ENCODE peak calls at places on chromosome 7, in seven cellular contexts. S is frontal cortex, Z is T-helper 1 cell, I is hepatocyte, W is astrocyte of the spinal cord, P is sciatic nerve, F is NCI-H1417. C is an unnamed sample.
A peak's percentile ranks its signal among the peaks of the same experiment; 100 is the strongest.

GRCh38 chr7:131586259-131586658 is 29.8 kb upstream of the PODXL start:
- DNase-seq in W (no peak), P (no peak), S (no peak), Z (no peak), I (peak; percentile 89), F (no peak), C (no peak)

GRCh38 chr7:130925136-130925794 is 191.3 kb upstream of the KLF14 start:
- DNase-seq in Z (no peak), P (no peak), F (no peak), I (peak; percentile 23), W (no peak), S (no peak), C (no peak)

GRCh38 chr7:101857358-101857794 is 40.0 kb downstream of the CUX1 start:
- DNase-seq in Z (no peak), S (no peak), W (no peak), I (no peak), F (no peak), P (no peak), C (no peak)

GRCh38 chr7:46150721-46151120 is 229.6 kb upstream of the IGFBP3 start:
- DNase-seq in S (no peak), W (no peak), F (no peak), P (no peak), I (no peak), Z (no peak), C (no peak)

GRCh38 chr7:39674391-39674790 is 51.0 kb downstream of the RALA start:
- DNase-seq in F (no peak), W (no peak), I (no peak), Z (no peak), P (no peak), S (no peak), C (no peak)

GRCh38 chr7:33591481-33591880 is 313.9 kb upstream of the BMPER start:
- DNase-seq in I (no peak), P (no peak), F (no peak), W (peak; percentile 22), S (no peak), Z (no peak), C (no peak)

GRCh38 chr7:150753826-150754603 is 16.8 kb downstream of the GIMAP5 start:
- DNase-seq in S (no peak), F (no peak), P (no peak), Z (peak; percentile 72), W (no peak), I (no peak), C (no peak)

GRCh38 chr7:117171106-117171505 is 151.8 kb downstream of the WNT2 start:
- DNase-seq in Z (no peak), P (no peak), F (no peak), W (no peak), S (no peak), I (no peak), C (no peak)

GRCh38 chr7:1846331-1847065 is 176.4 kb downstream of the ELFN1 start:
- DNase-seq in Z (no peak), S (no peak), F (no peak), W (no peak), I (no peak), P (no peak), C (no peak)

GRCh38 chr7:149778327-149778637 is 4.9 kb upstream of the ZNF467 start:
- DNase-seq in S (no peak), F (no peak), P (no peak), Z (no peak), I (no peak), W (no peak), C (no peak)

GRCh38 chr7:41758321-41758720 is 55.4 kb upstream of the INHBA start:
- DNase-seq in P (no peak), W (no peak), S (no peak), I (no peak), F (no peak), Z (no peak), C (no peak)

GRCh38 chr7:46522354-46522906 is 601.4 kb upstream of the IGFBP3 start:
- DNase-seq in I (no peak), S (no peak), P (no peak), W (no peak), F (no peak), Z (no peak), C (no peak)

GRCh38 chr7:135714534-135715009 is 13.4 kb downstream of the SLC13A4 start:
- DNase-seq in W (peak; percentile 74), P (no peak), F (peak; percentile 63), I (peak; percentile 12), S (no peak), Z (no peak), C (peak; percentile 74)

GRCh38 chr7:27160147-27160545 is 3.7 kb upstream of the HOXA7 start:
- DNase-seq in S (no peak), W (no peak), Z (no peak), I (peak; percentile 18), F (no peak), P (peak; percentile 61), C (no peak)

C was measured in mesenchymal stem cell.